ENCODE peak calls at places on chromosome 13, in five cellular contexts. J is IMR-90, K is neuronal stem cell, H is mesendoderm, C is H9. X is an unnamed sample.

GRCh38 chr13:83221813-83222241 is 660.4 kb downstream of the SLITRK1 start:
- DNase-seq in C (no peak), K (no peak), H (no peak), J (peak), X (no peak)

GRCh38 chr13:86193281-86193680 is 394.1 kb upstream of the SLITRK6 start:
- DNase-seq in K (peak), C (no peak), J (no peak), H (no peak), X (no peak)

GRCh38 chr13:28056426-28056825 is 44.0 kb downstream of the FLT3 start:
- DNase-seq in K (no peak), J (no peak), H (no peak), C (no peak), X (no peak)

GRCh38 chr13:27578121-27579030 is 42.0 kb downstream of the LNX2 start:
- DNase-seq in H (peak), C (no peak), J (peak), K (no peak), X (peak)

GRCh38 chr13:30156826-30157615 is 150.3 kb downstream of the KATNAL1 start:
- DNase-seq in K (no peak), H (peak), J (no peak), C (no peak), X (no peak)

GRCh38 chr13:85099245-85099644 is 700.0 kb downstream of the SLITRK6 start:
- DNase-seq in K (no peak), C (no peak), J (no peak), H (no peak), X (no peak)

GRCh38 chr13:38013676-38014075 is 144.1 kb upstream of the TRPC4 start:
- DNase-seq in C (no peak), K (no peak), J (no peak), H (no peak), X (no peak)

GRCh38 chr13:92547256-92547655 is 679.4 kb upstream of the GPC6 start:
- DNase-seq in J (peak), K (no peak), H (no peak), C (no peak), X (peak)

GRCh38 chr13:87656311-87656710 is 14.9 kb upstream of the SLITRK5 start:
- DNase-seq in J (no peak), C (no peak), K (no peak), H (no peak), X (no peak)

GRCh38 chr13:99268822-99269221 is 10.6 kb upstream of the GPR18 start:
- DNase-seq in H (no peak), J (no peak), C (no peak), K (no peak), X (no peak)
- H3K23ac ChIP-seq in H (no peak), J (no peak), C (no peak), K (no peak), X (no peak)

GRCh38 chr13:113526466-113527220 is 36.1 kb upstream of the DCUN1D2 start:
- DNase-seq in H (no peak), C (no peak), J (no peak), K (no peak), X (no peak)
- H3K23ac ChIP-seq in H (no peak), C (no peak), J (no peak), K (peak), X (no peak)

GRCh38 chr13:20392530-20392929 is 133.1 kb downstream of the CRYL1 start:
- DNase-seq in C (no peak), K (no peak), J (no peak), H (no peak), X (no peak)
- H3K23ac ChIP-seq in C (no peak), K (no peak), J (no peak), H (no peak), X (no peak)

GRCh38 chr13:42233726-42234125 is 38.2 kb upstream of the AKAP11 start:
- DNase-seq in H (no peak), C (no peak), J (peak), K (no peak), X (no peak)

DNA sequence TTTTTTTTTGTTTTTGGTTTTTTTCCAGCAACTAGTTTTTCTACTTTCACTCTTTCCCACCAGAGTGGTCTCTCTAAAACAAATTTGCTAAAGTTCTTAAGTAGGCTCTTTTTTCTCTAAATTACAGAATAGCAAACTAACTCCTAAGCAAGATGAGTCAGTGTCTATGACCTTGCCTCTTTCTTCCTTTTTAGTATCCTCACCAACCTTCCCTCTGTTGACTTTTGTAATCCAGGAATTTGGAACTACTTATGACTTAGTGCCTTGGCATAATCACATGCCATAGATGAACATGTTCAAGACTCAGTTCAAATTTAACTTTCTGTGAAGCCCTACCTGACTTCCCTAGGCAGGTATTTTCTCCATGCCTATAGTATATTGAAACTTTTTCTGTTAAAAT is 32.3 kb upstream of the AKAP11 start:
- DNase-seq in J (peak), C (no peak), H (peak), K (no peak), X (peak)
- H3K23ac ChIP-seq in J (no peak), C (no peak), H (no peak), K (no peak), X (no peak)

DNA sequence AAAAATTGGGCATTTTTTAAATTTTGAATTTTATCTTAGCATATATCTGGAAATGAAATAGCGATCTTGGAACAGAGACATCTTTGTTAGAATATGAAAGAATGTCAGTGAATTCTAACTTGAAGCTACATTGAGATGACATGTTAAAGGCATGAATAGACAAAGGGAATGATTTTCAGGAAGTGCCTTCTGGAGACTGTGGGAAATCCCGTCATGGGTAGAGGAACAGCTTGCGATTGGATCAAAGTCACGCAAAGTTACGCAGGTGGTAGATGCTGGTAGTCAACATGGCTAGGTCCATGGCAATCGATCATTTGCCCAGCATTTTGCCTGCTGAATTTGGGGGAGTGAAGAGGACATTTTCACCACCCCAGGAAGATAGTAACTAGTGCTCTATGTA is 43.5 kb downstream of the LRCH1 start:
- DNase-seq in H (no peak), K (no peak), C (no peak), J (no peak), X (no peak)
- H3K23ac ChIP-seq in H (no peak), K (no peak), C (no peak), J (no peak), X (no peak)

GRCh38 chr13:112078216-112078615 is 11.3 kb downstream of the SOX1 start:
- DNase-seq in J (no peak), C (no peak), K (no peak), H (no peak), X (no peak)

GRCh38 chr13:112074139-112074710 is 7.3 kb downstream of the SOX1 start:
- DNase-seq in C (no peak), K (no peak), J (no peak), H (no peak), X (no peak)

GRCh38 chr13:112077729-112078128 is 10.8 kb downstream of the SOX1 start:
- DNase-seq in C (no peak), H (no peak), K (no peak), J (no peak), X (no peak)

GRCh38 chr13:112079696-112080095 is 12.7 kb downstream of the SOX1 start:
- DNase-seq in J (no peak), H (no peak), K (no peak), C (no peak), X (no peak)

GRCh38 chr13:112078879-112079526 is 12.1 kb downstream of the SOX1 start:
- DNase-seq in K (no peak), C (peak), J (no peak), H (no peak), X (no peak)
- H3K23ac ChIP-seq in K (no peak), C (peak), J (no peak), H (peak), X (no peak)

DNA sequence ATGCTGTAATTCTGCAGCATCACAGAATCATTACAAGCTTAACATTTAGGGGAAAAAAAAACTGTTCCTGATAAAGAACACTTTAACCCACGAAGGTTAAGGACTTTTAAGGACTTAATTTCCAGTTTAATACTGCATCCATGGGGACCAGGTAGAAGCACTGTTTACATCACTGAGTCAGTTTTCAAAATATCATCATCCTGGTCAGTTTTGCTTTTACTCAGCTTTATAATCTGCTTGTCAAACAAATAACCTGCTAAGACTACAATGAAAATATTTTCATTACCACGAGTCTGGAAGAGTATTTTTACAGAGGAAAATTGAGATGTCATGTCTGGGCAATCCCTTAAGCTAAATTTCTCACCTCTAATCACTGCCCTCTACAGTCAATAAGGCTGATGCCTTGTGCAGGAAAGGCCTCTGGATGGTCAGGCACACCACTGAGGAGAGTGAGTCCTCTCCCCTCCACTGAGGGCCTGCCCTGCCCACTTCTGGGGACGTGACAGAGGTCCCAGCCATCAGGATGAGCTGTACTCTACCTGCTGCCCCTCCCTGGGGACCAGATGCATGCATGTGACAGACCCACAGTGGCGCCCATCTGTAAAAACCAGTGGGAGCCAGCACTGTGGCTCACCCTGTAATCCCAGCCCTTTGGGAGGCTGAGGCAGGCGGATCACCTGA is 31.0 kb downstream of the FOXO1 start:
- DNase-seq in J (no peak), H (no peak), C (no peak), K (no peak), X (no peak)
- H3K23ac ChIP-seq in J (no peak), H (no peak), C (no peak), K (no peak), X (no peak)

GRCh38 chr13:101271681-101272245 is 144.5 kb downstream of the NALCN start:
- DNase-seq in K (no peak), C (no peak), H (no peak), J (no peak), X (no peak)
- H3K23ac ChIP-seq in K (peak), C (no peak), H (peak), J (no peak), X (no peak)

GRCh38 chr13:44651209-44651608 is 75.1 kb upstream of the TSC22D1 start:
- DNase-seq in K (no peak), C (no peak), H (no peak), J (no peak), X (no peak)
- H3K23ac ChIP-seq in K (no peak), C (no peak), H (no peak), J (no peak), X (no peak)

GRCh38 chr13:109678459-109678858 is 107.9 kb downstream of the IRS2 start:
- DNase-seq in J (no peak), K (no peak), C (no peak), H (no peak), X (no peak)
- H3K23ac ChIP-seq in J (no peak), K (no peak), C (no peak), H (no peak), X (no peak)